ENCODE peak calls at places on chromosomes 12 and 14, in four cellular contexts. V, L, R and X are unnamed samples.

GRCh38 chr12:19529933-19530630 is 90.8 kb downstream of the AEBP2 start:
- DNase-seq in V (peak), L (no peak), R (peak), X (peak)

GRCh38 chr14:80095623-80096022 is 115.7 kb downstream of the DIO2 start:
- DNase-seq in V (peak), L (no peak), R (peak), X (peak)

GRCh38 chr12:50242751-50243191 is 40.5 kb downstream of the LIMA1 start:
- DNase-seq in V (no peak), L (no peak), R (peak), X (peak)

GRCh38 chr12:53960187-53961024 is 5.7 kb downstream of the HOXC12 start:
- DNase-seq in V (no peak), L (no peak), R (no peak), X (no peak)

GRCh38 chr12:91123236-91123635 is 11.9 kb upstream of the LUM start:
- DNase-seq in V (no peak), L (no peak), R (peak), X (no peak)

GRCh38 chr12:77685112-77685511 is 145.6 kb upstream of the NAV3 start:
- DNase-seq in V (peak), L (no peak), R (peak), X (peak)

GRCh38 chr12:28294300-28294699 is 104.0 kb downstream of the CCDC91 start:
- DNase-seq in V (no peak), L (no peak), R (no peak), X (no peak)

GRCh38 chr12:119802472-119802871 is 74.6 kb downstream of the CIT start:
- DNase-seq in V (no peak), L (no peak), R (no peak), X (peak)

GRCh38 chr14:79442776-79443175 is 768.5 kb downstream of the DIO2 start:
- DNase-seq in V (no peak), L (no peak), R (no peak), X (no peak)